ENCODE peak calls at places on chromosomes 13 and 19, in nine cellular contexts. One of them, this sample, is unnamed.

GRCh38 chr13:68056816-68057710 is 826.9 kb upstream of the PCDH9 start:
- DNase-seq in mucosa of descending colon: no peak
- DNase-seq in CD8-positive, alpha-beta memory T cell: no peak
- DNase-seq in cardiac muscle cell: no peak
- DNase-seq in LNCaP clone FGC: no peak
- DNase-seq in lower leg skin: no peak
- DNase-seq in AG10803: no peak
- DNase-seq in mesendoderm: peak
- DNase-seq in naive thymus-derived CD4-positive, alpha-beta T cell: no peak
- DNase-seq in this sample: peak

GRCh38 chr19:19098703-19099632 is 35.2 kb downstream of the SLC25A42 start:
- DNase-seq in mesendoderm: no peak
- DNase-seq in AG10803: no peak
- DNase-seq in CD8-positive, alpha-beta memory T cell: no peak
- DNase-seq in cardiac muscle cell: no peak
- DNase-seq in LNCaP clone FGC: no peak
- DNase-seq in mucosa of descending colon: no peak
- DNase-seq in lower leg skin: no peak
- DNase-seq in naive thymus-derived CD4-positive, alpha-beta T cell: no peak
- DNase-seq in this sample: no peak

GRCh38 chr13:105979586-105979985 is 555.9 kb downstream of the EFNB2 start:
- DNase-seq in naive thymus-derived CD4-positive, alpha-beta T cell: no peak
- DNase-seq in cardiac muscle cell: peak
- DNase-seq in mesendoderm: peak
- DNase-seq in mucosa of descending colon: peak
- DNase-seq in CD8-positive, alpha-beta memory T cell: no peak
- DNase-seq in AG10803: peak
- DNase-seq in lower leg skin: no peak
- DNase-seq in LNCaP clone FGC: no peak
- DNase-seq in this sample: no peak

GRCh38 chr13:99658266-99658991 is 157.2 kb downstream of the TM9SF2 start:
- DNase-seq in mucosa of descending colon: peak
- DNase-seq in cardiac muscle cell: peak
- DNase-seq in mesendoderm: peak
- DNase-seq in AG10803: peak
- DNase-seq in naive thymus-derived CD4-positive, alpha-beta T cell: peak
- DNase-seq in lower leg skin: peak
- DNase-seq in CD8-positive, alpha-beta memory T cell: peak
- DNase-seq in LNCaP clone FGC: no peak
- DNase-seq in this sample: no peak

GRCh38 chr13:52127378-52127777 is 1.5 kb downstream of the NEK5 start:
- DNase-seq in CD8-positive, alpha-beta memory T cell: no peak
- DNase-seq in mesendoderm: no peak
- DNase-seq in mucosa of descending colon: no peak
- DNase-seq in AG10803: no peak
- DNase-seq in lower leg skin: no peak
- DNase-seq in naive thymus-derived CD4-positive, alpha-beta T cell: peak
- DNase-seq in cardiac muscle cell: no peak
- DNase-seq in LNCaP clone FGC: no peak
- DNase-seq in this sample: no peak

GRCh38 chr19:49614096-49614857 is 23.3 kb downstream of the PRR12 start:
- DNase-seq in LNCaP clone FGC: no peak
- DNase-seq in AG10803: peak
- DNase-seq in CD8-positive, alpha-beta memory T cell: no peak
- DNase-seq in lower leg skin: no peak
- DNase-seq in mucosa of descending colon: no peak
- DNase-seq in cardiac muscle cell: no peak
- DNase-seq in naive thymus-derived CD4-positive, alpha-beta T cell: no peak
- DNase-seq in mesendoderm: no peak
- DNase-seq in this sample: peak

GRCh38 chr13:111595276-111595675 is 274.8 kb downstream of the TEX29 start:
- DNase-seq in mesendoderm: no peak
- DNase-seq in CD8-positive, alpha-beta memory T cell: no peak
- DNase-seq in LNCaP clone FGC: no peak
- DNase-seq in cardiac muscle cell: no peak
- DNase-seq in AG10803: no peak
- DNase-seq in mucosa of descending colon: no peak
- DNase-seq in naive thymus-derived CD4-positive, alpha-beta T cell: no peak
- DNase-seq in lower leg skin: no peak
- DNase-seq in this sample: no peak

GRCh38 chr19:18273566-18274302 is 518 bp downstream of the IQCN start:
- DNase-seq in lower leg skin: no peak
- DNase-seq in LNCaP clone FGC: no peak
- DNase-seq in mucosa of descending colon: no peak
- DNase-seq in mesendoderm: no peak
- DNase-seq in CD8-positive, alpha-beta memory T cell: no peak
- DNase-seq in cardiac muscle cell: no peak
- DNase-seq in AG10803: no peak
- DNase-seq in naive thymus-derived CD4-positive, alpha-beta T cell: peak
- DNase-seq in this sample: no peak

GRCh38 chr13:92734068-92734467 is 492.5 kb upstream of the GPC6 start:
- DNase-seq in AG10803: no peak
- DNase-seq in naive thymus-derived CD4-positive, alpha-beta T cell: no peak
- DNase-seq in CD8-positive, alpha-beta memory T cell: no peak
- DNase-seq in LNCaP clone FGC: no peak
- DNase-seq in cardiac muscle cell: no peak
- DNase-seq in mucosa of descending colon: no peak
- DNase-seq in lower leg skin: no peak
- DNase-seq in mesendoderm: no peak
- DNase-seq in this sample: no peak

GRCh38 chr13:22793598-22794134 is 387.1 kb upstream of the SGCG start:
- DNase-seq in CD8-positive, alpha-beta memory T cell: no peak
- DNase-seq in cardiac muscle cell: peak
- DNase-seq in AG10803: no peak
- DNase-seq in mesendoderm: peak
- DNase-seq in LNCaP clone FGC: no peak
- DNase-seq in naive thymus-derived CD4-positive, alpha-beta T cell: no peak
- DNase-seq in mucosa of descending colon: no peak
- DNase-seq in lower leg skin: no peak
- DNase-seq in this sample: no peak

GRCh38 chr13:29454931-29455481 is 140.5 kb downstream of the SLC7A1 start:
- DNase-seq in naive thymus-derived CD4-positive, alpha-beta T cell: no peak
- DNase-seq in mesendoderm: peak
- DNase-seq in cardiac muscle cell: no peak
- DNase-seq in LNCaP clone FGC: no peak
- DNase-seq in lower leg skin: no peak
- DNase-seq in AG10803: peak
- DNase-seq in mucosa of descending colon: no peak
- DNase-seq in CD8-positive, alpha-beta memory T cell: no peak
- DNase-seq in this sample: no peak

GRCh38 chr13:41709511-41709910 is 251.4 kb downstream of the VWA8 start:
- DNase-seq in mucosa of descending colon: no peak
- DNase-seq in mesendoderm: no peak
- DNase-seq in naive thymus-derived CD4-positive, alpha-beta T cell: no peak
- DNase-seq in AG10803: peak
- DNase-seq in lower leg skin: no peak
- DNase-seq in LNCaP clone FGC: no peak
- DNase-seq in CD8-positive, alpha-beta memory T cell: no peak
- DNase-seq in cardiac muscle cell: no peak
- DNase-seq in this sample: no peak

GRCh38 chr13:21256351-21256761 is 79.9 kb downstream of the MRPL57 start:
- DNase-seq in cardiac muscle cell: no peak
- DNase-seq in lower leg skin: no peak
- DNase-seq in mesendoderm: no peak
- DNase-seq in naive thymus-derived CD4-positive, alpha-beta T cell: no peak
- DNase-seq in mucosa of descending colon: no peak
- DNase-seq in AG10803: no peak
- DNase-seq in CD8-positive, alpha-beta memory T cell: no peak
- DNase-seq in LNCaP clone FGC: no peak
- DNase-seq in this sample: no peak

GRCh38 chr13:96130818-96131217 is 40.9 kb downstream of the HS6ST3 start:
- DNase-seq in naive thymus-derived CD4-positive, alpha-beta T cell: no peak
- DNase-seq in cardiac muscle cell: no peak
- DNase-seq in LNCaP clone FGC: no peak
- DNase-seq in mesendoderm: peak
- DNase-seq in CD8-positive, alpha-beta memory T cell: no peak
- DNase-seq in mucosa of descending colon: no peak
- DNase-seq in lower leg skin: no peak
- DNase-seq in AG10803: no peak
- DNase-seq in this sample: no peak

GRCh38 chr13:95275322-95276118 is 25.7 kb downstream of the ABCC4 start:
- DNase-seq in naive thymus-derived CD4-positive, alpha-beta T cell: no peak
- DNase-seq in CD8-positive, alpha-beta memory T cell: no peak
- DNase-seq in mesendoderm: no peak
- DNase-seq in LNCaP clone FGC: no peak
- DNase-seq in AG10803: peak
- DNase-seq in lower leg skin: no peak
- DNase-seq in cardiac muscle cell: no peak
- DNase-seq in mucosa of descending colon: no peak
- DNase-seq in this sample: no peak

GRCh38 chr19:7355871-7356270 is 7.1 kb downstream of the ARHGEF18 start:
- DNase-seq in AG10803: no peak
- DNase-seq in mesendoderm: no peak
- DNase-seq in cardiac muscle cell: no peak
- DNase-seq in lower leg skin: no peak
- DNase-seq in CD8-positive, alpha-beta memory T cell: no peak
- DNase-seq in naive thymus-derived CD4-positive, alpha-beta T cell: no peak
- DNase-seq in mucosa of descending colon: no peak
- DNase-seq in LNCaP clone FGC: no peak
- DNase-seq in this sample: no peak

GRCh38 chr13:109743706-109744453 is 42.5 kb downstream of the IRS2 start:
- DNase-seq in cardiac muscle cell: peak
- DNase-seq in LNCaP clone FGC: no peak
- DNase-seq in mucosa of descending colon: no peak
- DNase-seq in CD8-positive, alpha-beta memory T cell: no peak
- DNase-seq in mesendoderm: peak
- DNase-seq in naive thymus-derived CD4-positive, alpha-beta T cell: no peak
- DNase-seq in lower leg skin: no peak
- DNase-seq in AG10803: peak
- DNase-seq in this sample: peak

GRCh38 chr13:21354721-21355120 is 104.4 kb downstream of the ZDHHC20 start:
- DNase-seq in cardiac muscle cell: no peak
- DNase-seq in CD8-positive, alpha-beta memory T cell: no peak
- DNase-seq in naive thymus-derived CD4-positive, alpha-beta T cell: no peak
- DNase-seq in LNCaP clone FGC: no peak
- DNase-seq in lower leg skin: no peak
- DNase-seq in mucosa of descending colon: no peak
- DNase-seq in mesendoderm: no peak
- DNase-seq in AG10803: no peak
- DNase-seq in this sample: no peak

DNA sequence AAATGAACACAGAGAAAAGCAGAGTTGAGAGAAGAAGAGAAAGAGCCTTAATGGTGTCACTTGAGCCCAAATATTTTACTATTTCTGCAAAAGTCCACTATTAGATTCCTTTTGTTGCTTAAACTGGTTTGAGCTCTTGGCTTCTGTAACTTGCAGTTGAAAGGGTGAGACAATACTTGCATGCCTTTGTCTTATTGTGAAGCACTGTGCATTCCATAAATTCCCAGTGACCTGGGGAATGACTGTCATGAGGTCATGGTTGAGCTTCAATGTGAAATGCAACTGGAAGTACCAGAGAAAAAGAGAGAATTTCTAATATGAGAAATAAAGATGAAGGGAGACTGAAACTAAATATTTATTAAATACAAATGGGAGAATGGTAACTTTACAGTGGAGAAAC is 310.9 kb downstream of the TDRD3 start:
- DNase-seq in naive thymus-derived CD4-positive, alpha-beta T cell: no peak
- DNase-seq in mesendoderm: peak
- DNase-seq in LNCaP clone FGC: no peak
- DNase-seq in mucosa of descending colon: no peak
- DNase-seq in CD8-positive, alpha-beta memory T cell: no peak
- DNase-seq in cardiac muscle cell: peak
- DNase-seq in lower leg skin: no peak
- DNase-seq in AG10803: no peak
- DNase-seq in this sample: no peak
- H3K4me3 ChIP-seq in naive thymus-derived CD4-positive, alpha-beta T cell: no peak
- H3K4me3 ChIP-seq in mesendoderm: no peak
- H3K4me3 ChIP-seq in LNCaP clone FGC: no peak
- H3K4me3 ChIP-seq in mucosa of descending colon: no peak
- H3K4me3 ChIP-seq in CD8-positive, alpha-beta memory T cell: no peak
- H3K4me3 ChIP-seq in cardiac muscle cell: no peak
- H3K4me3 ChIP-seq in lower leg skin: no peak
- H3K4me3 ChIP-seq in AG10803: no peak
- H3K4me3 ChIP-seq in this sample: no peak

DNA sequence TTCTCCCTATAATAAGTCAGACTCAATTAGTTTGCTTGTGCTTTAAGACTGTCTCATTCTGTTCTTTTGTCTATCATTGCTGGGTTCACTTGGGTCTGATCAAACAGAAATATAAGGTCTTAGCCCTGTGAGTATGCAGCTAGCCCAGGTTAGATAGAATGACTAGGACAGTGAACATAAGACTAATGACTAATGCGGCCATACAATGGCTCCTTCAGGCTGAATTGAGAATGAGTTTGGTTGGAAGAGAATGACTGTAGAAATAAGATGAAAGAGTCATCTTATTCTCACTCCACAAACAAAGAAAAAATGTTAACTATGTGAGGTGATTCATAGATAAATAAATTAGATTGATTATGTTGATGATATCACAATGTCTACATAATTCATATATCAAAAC is 50.1 kb upstream of the OBI1 start:
- DNase-seq in CD8-positive, alpha-beta memory T cell: no peak
- DNase-seq in AG10803: no peak
- DNase-seq in mucosa of descending colon: no peak
- DNase-seq in LNCaP clone FGC: no peak
- DNase-seq in naive thymus-derived CD4-positive, alpha-beta T cell: no peak
- DNase-seq in lower leg skin: no peak
- DNase-seq in cardiac muscle cell: no peak
- DNase-seq in mesendoderm: no peak
- DNase-seq in this sample: no peak
- H3K4me3 ChIP-seq in CD8-positive, alpha-beta memory T cell: no peak
- H3K4me3 ChIP-seq in AG10803: no peak
- H3K4me3 ChIP-seq in mucosa of descending colon: no peak
- H3K4me3 ChIP-seq in LNCaP clone FGC: no peak
- H3K4me3 ChIP-seq in naive thymus-derived CD4-positive, alpha-beta T cell: no peak
- H3K4me3 ChIP-seq in lower leg skin: no peak
- H3K4me3 ChIP-seq in cardiac muscle cell: no peak
- H3K4me3 ChIP-seq in mesendoderm: no peak
- H3K4me3 ChIP-seq in this sample: no peak

GRCh38 chr19:29668746-29669609 is 3.7 kb downstream of the PLEKHF1 start:
- DNase-seq in AG10803: no peak
- DNase-seq in naive thymus-derived CD4-positive, alpha-beta T cell: no peak
- DNase-seq in lower leg skin: no peak
- DNase-seq in mucosa of descending colon: no peak
- DNase-seq in CD8-positive, alpha-beta memory T cell: no peak
- DNase-seq in LNCaP clone FGC: no peak
- DNase-seq in mesendoderm: no peak
- DNase-seq in cardiac muscle cell: no peak
- DNase-seq in this sample: no peak
- H3K4me3 ChIP-seq in AG10803: no peak
- H3K4me3 ChIP-seq in naive thymus-derived CD4-positive, alpha-beta T cell: peak
- H3K4me3 ChIP-seq in lower leg skin: no peak
- H3K4me3 ChIP-seq in mucosa of descending colon: no peak
- H3K4me3 ChIP-seq in CD8-positive, alpha-beta memory T cell: peak
- H3K4me3 ChIP-seq in LNCaP clone FGC: no peak
- H3K4me3 ChIP-seq in mesendoderm: no peak
- H3K4me3 ChIP-seq in cardiac muscle cell: no peak
- H3K4me3 ChIP-seq in this sample: no peak

DNA sequence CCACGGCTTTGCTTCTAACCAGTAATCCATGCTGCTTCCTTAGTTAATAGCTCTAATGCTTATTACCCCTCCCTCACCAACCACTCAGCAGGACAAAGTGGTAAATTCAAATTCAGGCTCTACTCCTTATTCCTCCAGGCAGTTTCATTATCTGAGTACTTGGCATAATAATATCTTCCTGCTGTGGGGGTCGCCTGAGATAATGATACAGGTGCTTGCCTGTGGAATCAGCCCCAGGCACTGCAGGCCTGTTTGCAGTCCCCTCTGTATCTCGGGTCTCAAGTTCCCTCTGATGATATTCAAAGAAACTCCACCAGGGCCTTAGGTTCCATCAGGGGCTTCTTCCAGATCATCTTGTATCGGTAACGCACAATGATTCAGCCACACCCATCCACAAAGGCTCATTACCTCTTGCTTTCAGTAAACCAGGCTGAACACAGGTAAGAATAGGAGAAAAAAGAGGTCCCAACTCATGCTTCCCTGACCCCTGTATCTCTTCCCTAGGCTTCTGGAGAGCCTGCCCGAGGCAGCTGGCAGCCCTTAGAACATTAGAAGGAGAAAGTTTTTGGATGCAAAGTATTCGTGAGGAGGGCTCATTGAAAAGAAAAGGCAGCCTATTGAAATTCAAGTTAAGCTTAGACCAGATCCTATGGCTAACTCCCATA is 14.3 kb upstream of the FOXO1 start:
- DNase-seq in lower leg skin: no peak
- DNase-seq in AG10803: no peak
- DNase-seq in naive thymus-derived CD4-positive, alpha-beta T cell: no peak
- DNase-seq in LNCaP clone FGC: no peak
- DNase-seq in CD8-positive, alpha-beta memory T cell: no peak
- DNase-seq in mesendoderm: peak
- DNase-seq in cardiac muscle cell: no peak
- DNase-seq in mucosa of descending colon: no peak
- DNase-seq in this sample: no peak
- H3K4me3 ChIP-seq in lower leg skin: no peak
- H3K4me3 ChIP-seq in AG10803: no peak
- H3K4me3 ChIP-seq in naive thymus-derived CD4-positive, alpha-beta T cell: no peak
- H3K4me3 ChIP-seq in LNCaP clone FGC: no peak
- H3K4me3 ChIP-seq in CD8-positive, alpha-beta memory T cell: no peak
- H3K4me3 ChIP-seq in mesendoderm: no peak
- H3K4me3 ChIP-seq in cardiac muscle cell: no peak
- H3K4me3 ChIP-seq in mucosa of descending colon: no peak
- H3K4me3 ChIP-seq in this sample: no peak

This sample was measured in skeletal muscle cell.